ENCODE peak calls at places on chromosomes 1 and 21, in five cellular contexts. C is fibroblast of lung, N is GM23338, F is hepatocyte, A is GM12878. P is an unnamed sample. For H3K36me3, the result is how much of the 10 kb centered on the place peaks cover.

GRCh38 chr1:3072948-3073519 is 4.0 kb downstream of the PRDM16 start:
- DNase-seq in C (no peak), N (no peak), F (no peak), A (no peak), P (no peak)

GRCh38 chr1:175580351-175580750 is 163.0 kb downstream of the TNR start:
- DNase-seq in C (no peak), N (no peak), F (no peak), A (no peak), P (no peak)

GRCh38 chr1:62299426-62300200 is 19.6 kb downstream of the KANK4 start:
- DNase-seq in C (no peak), N (no peak), F (no peak), A (no peak), P (no peak)

GRCh38 chr1:30447080-30447479 is 276.3 kb downstream of the MATN1 start:
- DNase-seq in C (no peak), N (no peak), F (no peak), A (no peak), P (no peak)

GRCh38 chr1:161390559-161390858 is 22.8 kb upstream of the CFAP126 start:
- DNase-seq in C (no peak), N (no peak), F (no peak), A (no peak), P (no peak)

GRCh38 chr1:232868793-232869491 is 63.7 kb downstream of the MAP10 start:
- DNase-seq in C (peak), N (no peak), F (peak), A (no peak), P (peak)

GRCh38 chr1:23704834-23705495 is 13.4 kb downstream of the RPL11 start:
- DNase-seq in C (no peak), N (no peak), F (no peak), A (no peak), P (no peak)

GRCh38 chr1:214615111-214615510 is 12.1 kb downstream of the CENPF start:
- DNase-seq in C (peak), N (no peak), F (no peak), A (no peak), P (no peak)

GRCh38 chr21:45460011-45460565 is 55.1 kb downstream of the COL18A1 start:
- DNase-seq in C (no peak), N (no peak), F (no peak), A (no peak), P (no peak)

GRCh38 chr1:68600049-68600661 is 103.3 kb upstream of the DEPDC1 start:
- DNase-seq in C (peak), N (peak), F (no peak), A (no peak), P (peak)

GRCh38 chr1:5992814-5993552 is 758 bp upstream of the NPHP4 start:
- DNase-seq in C (no peak), N (peak), F (no peak), A (no peak), P (peak)

GRCh38 chr1:18532390-18533170 is 51.9 kb downstream of the KLHDC7A start:
- DNase-seq in C (no peak), N (no peak), F (no peak), A (no peak), P (no peak)

GRCh38 chr1:9852410-9853301 is 28.9 kb upstream of the CLSTN1 start:
- DNase-seq in C (peak), N (no peak), F (peak), A (no peak), P (peak)

GRCh38 chr1:229691362-229691761 is 65.3 kb downstream of the URB2 start:
- DNase-seq in C (no peak), N (no peak), F (no peak), A (no peak), P (no peak)

GRCh38 chr1:155207578-155208405 is at the start of gene THBS3:
- DNase-seq in C (peak), N (peak), F (peak), A (no peak), P (peak)

GRCh38 chr21:44805226-44805625 is 3.6 kb upstream of the UBE2G2 start:
- DNase-seq in C (no peak), N (no peak), F (no peak), A (no peak), P (no peak)

GRCh38 chr1:236734141-236734765 is 48.0 kb downstream of the ACTN2 start:
- DNase-seq in C (peak), N (no peak), F (no peak), A (no peak), P (peak)

GRCh38 chr21:42640486-42640885 is 12.9 kb upstream of the PDE9A start:
- DNase-seq in C (no peak), N (no peak), F (no peak), A (no peak), P (no peak)

GRCh38 chr1:150484861-150485260 is 2.4 kb upstream of the TARS2 start:
- DNase-seq in C (no peak), N (peak), F (no peak), A (no peak), P (peak)

GRCh38 chr1:235960799-235961198 is 94.1 kb upstream of the LYST start:
- DNase-seq in C (no peak), N (no peak), F (no peak), A (no peak), P (no peak)

GRCh38 chr1:182575540-182576149 is 13.4 kb downstream of the RNASEL start:
- DNase-seq in C (peak), N (no peak), F (peak), A (no peak), P (no peak)

GRCh38 chr1:106517218-106517617 is 539.3 kb upstream of the PRMT6 start:
- DNase-seq in C (no peak), N (peak), F (no peak), A (no peak), P (no peak)

GRCh38 chr1:8583031-8583430 is 234.4 kb downstream of the RERE start:
- DNase-seq in C (no peak), N (no peak), F (no peak), A (no peak), P (no peak)

GRCh38 chr1:150560011-150560438 is 10.8 kb downstream of the ADAMTSL4 start:
- DNase-seq in C (peak), N (peak), F (peak), A (no peak), P (peak)

GRCh38 chr1:62285984-62286481 is 33.2 kb downstream of the KANK4 start:
- DNase-seq in C (no peak), N (peak), F (no peak), A (no peak), P (no peak)

GRCh38 chr1:1361233-1361981 is 3.1 kb upstream of the MXRA8 start:
- DNase-seq in C (no peak), N (no peak), F (no peak), A (no peak), P (no peak)

GRCh38 chr1:246961939-246962373 is 30.2 kb upstream of the AHCTF1 start:
- DNase-seq in C (peak), N (no peak), F (no peak), A (no peak), P (no peak)

GRCh38 chr21:17612023-17612564 is 607 bp downstream of the BTG3 start:
- DNase-seq in C (peak), N (peak), F (peak), A (no peak), P (peak)

GRCh38 chr1:234533034-234533571 is 54.1 kb upstream of the TARBP1 start:
- DNase-seq in C (peak), N (no peak), F (peak), A (no peak), P (peak)

GRCh38 chr1:117122297-117123025 is 912 bp upstream of the TRIM45 start:
- DNase-seq in C (no peak), N (no peak), F (no peak), A (no peak), P (no peak)

DNA sequence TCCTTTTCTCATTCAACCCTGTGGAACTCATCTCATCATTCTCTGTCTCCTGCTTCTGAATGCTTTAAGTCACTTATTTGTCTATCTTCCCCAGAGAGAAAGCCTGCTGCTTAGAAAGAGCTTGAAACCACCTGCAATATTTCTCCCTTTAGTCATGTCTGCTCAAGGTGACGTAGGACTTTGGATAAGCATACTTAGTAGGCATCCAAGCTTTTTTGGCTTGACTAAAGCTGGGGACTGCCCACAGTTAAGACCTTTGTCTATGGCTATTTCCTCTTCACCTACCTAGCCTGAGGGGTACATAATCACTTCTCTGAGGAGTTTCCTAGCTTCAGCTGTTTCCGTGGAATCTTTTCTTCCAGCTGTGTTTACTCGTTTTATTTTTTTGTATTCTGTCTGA is 665.8 kb upstream of the CAMK1G start:
- DNase-seq in C (no peak), N (no peak), F (no peak), A (no peak), P (no peak)
- H3K27ac ChIP-seq in C (no peak), N (no peak), F (no peak), A (no peak), P (no peak)

GRCh38 chr1:21896026-21896425 is 41.1 kb downstream of the HSPG2 start:
- DNase-seq in C (no peak), N (no peak), F (no peak), A (no peak), P (no peak)
- H3K36me3 ChIP-seq in C (under half), N (under half), F (under half), A (under half), P (under half)

DNA sequence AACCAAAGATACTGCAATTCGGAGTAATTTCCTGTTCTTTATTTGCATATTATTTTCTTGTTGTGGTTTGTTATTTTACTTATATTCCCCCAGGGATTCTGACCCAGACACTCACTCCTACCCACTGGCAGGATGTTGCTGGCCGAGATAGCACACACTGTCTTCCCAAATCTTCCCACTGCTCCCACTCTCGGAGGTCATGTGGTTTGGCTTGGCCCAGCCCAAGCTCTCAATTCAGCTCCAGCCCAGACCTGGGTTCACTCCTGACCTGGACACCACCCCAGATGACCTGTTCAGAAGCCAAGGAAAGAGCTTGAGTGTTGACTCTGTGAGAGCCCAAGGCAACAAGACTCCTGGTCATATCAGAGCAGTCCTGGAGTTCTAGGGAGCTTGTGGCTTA is 1.2 kb upstream of the FAM43B start:
- DNase-seq in C (no peak), N (no peak), F (no peak), A (no peak), P (no peak)
- TF ChIP-seq EZH2 in C (no peak), N (no peak), F (no peak), A (no peak), P (no peak)

GRCh38 chr1:208089971-208090755 is 154.0 kb downstream of the PLXNA2 start:
- DNase-seq in C (peak), N (no peak), F (no peak), A (no peak), P (no peak)
- H3K27ac ChIP-seq in C (no peak), N (no peak), F (no peak), A (no peak), P (no peak)

GRCh38 chr21:43758132-43758619 is 17.9 kb downstream of the CSTB start:
- DNase-seq in C (peak), N (no peak), F (no peak), A (no peak), P (no peak)
- H3K36me3 ChIP-seq in C (under half), N (under half), F (under half), A (under half), P (under half)

P was measured in A673.